ENCODE peak calls at places on chromosomes 12 and 14, in four cellular contexts. W is spleen, L is AG20443, O is fibroblast of pulmonary artery. V is an unnamed sample.

GRCh38 chr12:52672321-52672933 is 7.8 kb downstream of the KRT1 start:
- DNase-seq in W (no peak), O (no peak), L (no peak), V (peak)

GRCh38 chr12:89211456-89211855 is 140.8 kb downstream of the DUSP6 start:
- DNase-seq in L (no peak), W (no peak), O (no peak), V (no peak)

GRCh38 chr14:95314609-95315008 is 5.1 kb downstream of the CLMN start:
- DNase-seq in L (peak), W (no peak), O (no peak), V (peak)

GRCh38 chr14:103281496-103282231 is 52.4 kb upstream of the EIF5 start:
- DNase-seq in O (peak), L (peak), W (no peak), V (peak)

GRCh38 chr14:99938376-99938775 is 126.8 kb upstream of the EVL start:
- DNase-seq in L (no peak), W (no peak), O (no peak), V (no peak)

GRCh38 chr12:82176761-82177490 is 181.3 kb downstream of the CCDC59 start:
- DNase-seq in O (no peak), L (no peak), W (no peak), V (no peak)

GRCh38 chr12:51886021-51886710 is 1.7 kb upstream of the ANKRD33 start:
- DNase-seq in L (peak), W (peak), O (peak), V (peak)

GRCh38 chr12:59934486-59934885 is 338.7 kb downstream of the SLC16A7 start:
- DNase-seq in O (no peak), W (no peak), L (no peak), V (no peak)

GRCh38 chr14:95808371-95808770 is 68.3 kb upstream of the TUNAR start:
- DNase-seq in O (no peak), W (no peak), L (no peak), V (peak)

GRCh38 chr14:101365329-101366158 is 195.8 kb upstream of the DIO3 start:
- DNase-seq in O (no peak), W (peak), L (peak), V (peak)

GRCh38 chr14:95507701-95508103 is 8.7 kb downstream of the SYNE3 start:
- DNase-seq in W (peak), O (peak), L (peak), V (peak)